ENCODE peak calls at places on chromosomes 13 and 19, in four cellular contexts. T is HepG2, S is GM12891, M is K562. H is an unnamed sample.

GRCh38 chr13:99215466-99215865 is 14.8 kb downstream of the UBAC2 start:
- DNase-seq in T (no peak), S (no peak), M (no peak), H (no peak)

GRCh38 chr19:36213793-36214387 is 575 bp downstream of the ZNF565 start:
- DNase-seq in T (no peak), S (no peak), M (no peak), H (no peak)

GRCh38 chr19:41758846-41759245 is 3.5 kb downstream of the CEACAM6 start:
- DNase-seq in T (no peak), S (no peak), M (no peak), H (no peak)

GRCh38 chr19:5045956-5046338 is 77.0 kb downstream of the KDM4B start:
- DNase-seq in T (no peak), S (no peak), M (no peak), H (no peak)

GRCh38 chr19:39768811-39769210 is 9.8 kb upstream of the LEUTX start:
- DNase-seq in T (no peak), S (no peak), M (no peak), H (no peak)

GRCh38 chr13:111472083-111472482 is 151.6 kb downstream of the TEX29 start:
- DNase-seq in T (no peak), S (no peak), M (no peak), H (no peak)

GRCh38 chr19:48967346-48968178 is 2.5 kb downstream of the FTL start:
- DNase-seq in T (peak), S (no peak), M (peak), H (no peak)

GRCh38 chr13:110640591-110641029 is 25.3 kb downstream of the NAXD start:
- DNase-seq in T (no peak), S (no peak), M (no peak), H (no peak)

GRCh38 chr19:43575156-43575950 is at the start of the genes PINLYP and XRCC1:
- DNase-seq in T (peak), S (peak), M (peak), H (peak)
- TF ChIP-seq POLR2A in T (peak), S (no peak), M (peak), H (peak)

GRCh38 chr19:21566073-21566472 is 60.7 kb downstream of the ZNF429 start:
- DNase-seq in T (no peak), S (no peak), M (peak), H (no peak)
- TF ChIP-seq TAF1 in T (no peak), S (no peak), M (no peak), H (no peak)

GRCh38 chr19:19142347-19142746 is 4.1 kb upstream of the TMEM161A start:
- DNase-seq in T (no peak), S (no peak), M (no peak), H (no peak)

GRCh38 chr19:19137556-19138109 is 645 bp downstream of the TMEM161A start:
- DNase-seq in T (no peak), S (no peak), M (peak), H (no peak)

GRCh38 chr19:19139876-19140229 is 1.6 kb upstream of the TMEM161A start:
- DNase-seq in T (no peak), S (no peak), M (no peak), H (no peak)

GRCh38 chr19:19138110-19138981 is at the start of gene TMEM161A:
- DNase-seq in T (peak), S (peak), M (peak), H (peak)

DNA sequence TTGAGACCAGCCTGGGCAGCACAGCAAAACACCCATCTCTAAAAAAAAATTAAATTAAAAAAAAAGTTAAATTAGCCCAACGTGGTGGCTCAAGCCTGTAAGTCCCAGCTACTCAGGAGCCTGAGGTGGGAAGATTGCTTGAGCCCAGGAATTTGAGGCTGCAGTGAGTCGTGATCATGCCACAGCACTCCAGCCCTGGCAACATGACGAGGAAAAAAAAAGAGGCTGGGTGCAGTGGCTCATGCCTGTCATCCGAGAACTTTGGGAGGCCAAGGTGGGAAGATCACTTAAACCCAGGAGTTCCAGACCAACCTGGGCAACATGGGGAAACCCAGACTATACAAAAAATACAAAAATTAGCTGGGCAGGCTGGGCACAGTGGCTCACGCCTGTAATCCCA is 2.2 kb upstream of the TMEM161A start:
- DNase-seq in T (no peak), S (no peak), M (no peak), H (no peak)
- TF ChIP-seq POLR2AphosphoS5 in T (no peak), S (no peak), M (no peak), H (no peak)

GRCh38 chr19:15107056-15108010 is at the start of gene SYDE1:
- DNase-seq in T (peak), S (no peak), M (no peak), H (no peak)
- TF ChIP-seq POLR2A in T (peak), S (no peak), M (no peak), H (no peak)

GRCh38 chr13:92806215-92806614 is 420.4 kb upstream of the GPC6 start:
- DNase-seq in T (no peak), S (no peak), M (no peak), H (no peak)

GRCh38 chr13:92802776-92803175 is 423.8 kb upstream of the GPC6 start:
- DNase-seq in T (no peak), S (no peak), M (no peak), H (no peak)

GRCh38 chr13:92805766-92806165 is 420.8 kb upstream of the GPC6 start:
- DNase-seq in T (no peak), S (no peak), M (no peak), H (no peak)

GRCh38 chr13:92804926-92805325 is 421.7 kb upstream of the GPC6 start:
- DNase-seq in T (no peak), S (no peak), M (no peak), H (no peak)

DNA sequence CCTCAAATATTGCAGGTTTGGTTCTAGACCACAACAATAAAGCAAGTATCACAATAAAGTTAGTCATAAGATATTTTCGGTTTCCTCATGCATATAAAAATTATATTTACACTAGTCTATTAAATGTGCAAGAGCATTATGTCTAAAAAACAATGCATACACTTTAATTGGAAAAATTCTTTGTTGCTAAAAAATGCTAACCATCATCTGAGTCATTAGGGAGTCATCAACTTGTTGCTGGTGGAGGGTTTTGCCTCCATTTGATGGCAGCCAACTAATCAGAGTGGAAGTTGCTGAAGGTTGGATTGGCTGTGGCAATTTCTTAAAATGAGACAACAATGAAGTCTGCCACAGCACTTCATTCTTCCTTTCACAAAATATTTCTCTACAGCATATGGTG is 422.3 kb upstream of the GPC6 start:
- DNase-seq in T (no peak), S (no peak), M (no peak), H (no peak)
- TF ChIP-seq TAF1 in T (no peak), S (no peak), M (no peak), H (no peak)

DNA sequence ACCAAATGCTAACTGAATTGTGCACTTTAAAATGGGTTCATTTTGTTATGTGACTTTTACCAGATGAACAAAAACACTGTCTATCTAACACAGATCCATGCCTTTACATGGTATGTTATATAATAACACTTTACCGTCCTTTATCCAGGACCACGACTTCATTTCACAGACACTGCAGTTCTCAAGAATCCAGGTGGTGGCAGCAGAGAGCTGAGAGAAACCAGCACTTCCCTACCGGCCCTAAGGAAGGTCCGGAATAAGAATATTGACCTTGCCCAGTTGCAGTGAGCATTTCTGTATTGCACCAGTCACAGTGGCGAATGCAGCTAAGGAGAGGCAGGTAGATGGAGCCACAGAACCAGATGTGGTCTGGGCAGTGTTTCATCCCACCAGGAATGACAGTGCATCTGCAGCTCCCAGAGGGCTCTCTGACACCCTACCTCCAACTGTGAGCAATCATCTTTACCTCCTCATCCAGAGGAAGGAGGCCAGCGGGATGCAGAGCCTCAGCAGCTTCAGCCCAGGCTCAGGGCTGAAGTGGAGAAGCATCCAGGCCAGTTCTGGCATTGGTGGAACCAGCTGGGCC is 44.6 kb downstream of the ZNF787 start:
- DNase-seq in T (peak), S (no peak), M (peak), H (no peak)
- TF ChIP-seq POLR2AphosphoS5 in T (no peak), S (no peak), M (no peak), H (no peak)

GRCh38 chr19:913080-913748 is at the start of gene R3HDM4:
- DNase-seq in T (no peak), S (peak), M (peak), H (peak)
- TF ChIP-seq POLR2A in T (no peak), S (no peak), M (peak), H (peak)

DNA sequence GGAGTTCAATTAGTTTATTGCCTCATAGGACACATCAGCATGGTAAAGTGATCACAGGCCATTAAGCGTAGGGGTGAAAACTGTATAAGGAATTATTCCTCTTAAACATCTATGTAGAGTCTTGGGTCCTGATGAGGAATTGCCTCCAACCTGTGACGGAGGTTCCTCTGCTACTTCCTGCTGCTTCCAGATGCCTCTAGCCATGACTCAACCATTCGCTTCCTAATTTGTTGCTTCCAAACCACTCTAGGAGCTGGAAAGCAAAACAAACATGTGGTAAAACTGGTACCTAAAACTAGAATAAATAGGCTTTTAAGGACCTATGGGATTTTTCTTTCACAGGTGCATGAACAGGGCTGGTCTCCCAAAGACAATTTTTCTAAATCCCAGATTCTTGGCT is 253.8 kb downstream of the KLF12 start:
- DNase-seq in T (no peak), S (no peak), M (no peak), H (no peak)
- TF ChIP-seq TAF1 in T (no peak), S (no peak), M (no peak), H (no peak)

GRCh38 chr13:30114586-30115256 is 192.6 kb downstream of the KATNAL1 start:
- DNase-seq in T (peak), S (peak), M (peak), H (peak)
- TF ChIP-seq POLR2AphosphoS5 in T (peak), S (no peak), M (no peak), H (peak)